ENCODE peak calls at places on chromosomes 12 and 14, in six cellular contexts. N is tibial artery; C is CD8-positive, alpha-beta memory T cell; D is lung; U is RWPE2; A is MM.1S. L is an unnamed sample.

GRCh38 chr12:104958946-104959841 is 1.1 kb upstream of the SLC41A2 start:
- DNase-seq in N (no peak), U (no peak), D (no peak), C (no peak), A (no peak), L (no peak)

GRCh38 chr12:48189331-48190125 is 6.1 kb downstream of the CCDC184 start:
- DNase-seq in A (peak; percentile 71), D (peak; percentile 70), U (no peak), N (peak; percentile 73), C (peak; percentile 74), L (no peak)

GRCh38 chr12:5377997-5378596 is 53.8 kb upstream of the NTF3 start:
- DNase-seq in N (no peak), D (no peak), C (no peak), U (no peak), A (no peak), L (no peak)

GRCh38 chr12:1870998-1871917 is 47.2 kb downstream of the CACNA2D4 start:
- DNase-seq in A (no peak), D (no peak), C (no peak), N (no peak), U (no peak), L (peak; percentile 61)

GRCh38 chr14:25007832-25008231 is 42.1 kb downstream of the STXBP6 start:
- DNase-seq in N (no peak), C (no peak), A (no peak), D (no peak), U (no peak), L (no peak)

GRCh38 chr14:90554341-90554740 is 157.5 kb downstream of the CALM1 start:
- DNase-seq in D (peak; percentile 56), N (peak; percentile 91), U (peak; percentile 45), A (no peak), C (peak; percentile 11), L (no peak)

GRCh38 chr14:105169776-105170655 is 1.4 kb upstream of the JAG2 start:
- DNase-seq in U (no peak), D (no peak), C (no peak), A (no peak), N (no peak), L (no peak)

GRCh38 chr14:100622234-100622633 is 35.0 kb upstream of the BEGAIN start:
- DNase-seq in D (no peak), A (no peak), U (peak; percentile 72), N (peak; percentile 64), C (peak; percentile 26), L (no peak)

GRCh38 chr12:10672231-10672868 is 1.5 kb downstream of the STYK1 start:
- DNase-seq in C (peak; percentile 77), U (no peak), D (no peak), A (no peak), N (no peak), L (no peak)

GRCh38 chr12:2783936-2784600 is 10.7 kb upstream of the FKBP4 start:
- DNase-seq in D (peak; percentile 79), U (no peak), N (no peak), C (peak; percentile 60), A (peak; percentile 36), L (no peak)

GRCh38 chr12:24307153-24307552 is 357.7 kb upstream of the SOX5 start:
- DNase-seq in U (no peak), N (no peak), A (no peak), C (no peak), D (no peak), L (no peak)

GRCh38 chr12:69655616-69656336 is 43.3 kb downstream of the BEST3 start:
- DNase-seq in U (no peak), N (no peak), D (no peak), A (no peak), C (no peak), L (no peak)

GRCh38 chr14:56549721-56550120 is 29.9 kb upstream of the TMEM260 start:
- DNase-seq in C (no peak), U (no peak), D (no peak), A (no peak), N (no peak), L (no peak)

GRCh38 chr14:101017209-101017608 is 113.7 kb upstream of the RTL1 start:
- DNase-seq in U (peak; percentile 11), A (no peak), D (peak; percentile 24), N (peak; percentile 19), C (no peak), L (peak; percentile 49)

GRCh38 chr12:55730447-55730820 is 1.6 kb upstream of the CD63 start:
- DNase-seq in C (no peak), N (no peak), D (no peak), U (no peak), A (no peak), L (no peak)

GRCh38 chr12:123043536-123044001 is 63.1 kb downstream of the ARL6IP4 start:
- DNase-seq in A (peak; percentile 43), C (peak; percentile 78), U (no peak), N (peak; percentile 92), D (peak; percentile 82), L (no peak)
- H3K27ac ChIP-seq in A (no peak overlapping the region), C (no peak overlapping the region), U (no peak overlapping the region), N (peak overlapping the region; percentile 62), D (peak overlapping the region; percentile 23), L (peak overlapping the region; percentile 89)

DNA sequence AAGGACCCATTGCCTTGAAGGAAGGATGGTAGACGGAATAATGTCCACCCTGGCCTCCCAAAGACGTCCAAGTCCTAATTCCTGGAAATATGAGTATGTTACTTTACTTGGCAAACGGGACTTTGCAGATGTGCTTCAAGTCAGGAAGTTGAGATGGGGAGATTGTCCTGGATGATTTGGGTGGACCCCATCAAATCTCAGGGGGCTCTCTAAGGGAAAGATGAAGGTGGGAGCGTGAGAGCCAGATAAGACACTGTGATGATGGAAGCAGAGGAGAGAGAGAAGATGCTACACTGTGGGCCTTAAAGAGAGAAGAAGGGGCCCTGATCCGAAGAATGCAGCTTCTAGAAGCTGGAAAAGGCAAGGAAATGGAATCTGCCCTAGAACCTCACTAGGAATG is 29.6 kb upstream of the LTA4H start:
- DNase-seq in N (no peak), U (no peak), A (no peak), D (no peak), C (no peak), L (no peak)
- H3K27ac ChIP-seq in N (no peak overlapping the region), U (no peak overlapping the region), A (no peak overlapping the region), D (no peak overlapping the region), C (no peak overlapping the region), L (no peak overlapping the region)

DNA sequence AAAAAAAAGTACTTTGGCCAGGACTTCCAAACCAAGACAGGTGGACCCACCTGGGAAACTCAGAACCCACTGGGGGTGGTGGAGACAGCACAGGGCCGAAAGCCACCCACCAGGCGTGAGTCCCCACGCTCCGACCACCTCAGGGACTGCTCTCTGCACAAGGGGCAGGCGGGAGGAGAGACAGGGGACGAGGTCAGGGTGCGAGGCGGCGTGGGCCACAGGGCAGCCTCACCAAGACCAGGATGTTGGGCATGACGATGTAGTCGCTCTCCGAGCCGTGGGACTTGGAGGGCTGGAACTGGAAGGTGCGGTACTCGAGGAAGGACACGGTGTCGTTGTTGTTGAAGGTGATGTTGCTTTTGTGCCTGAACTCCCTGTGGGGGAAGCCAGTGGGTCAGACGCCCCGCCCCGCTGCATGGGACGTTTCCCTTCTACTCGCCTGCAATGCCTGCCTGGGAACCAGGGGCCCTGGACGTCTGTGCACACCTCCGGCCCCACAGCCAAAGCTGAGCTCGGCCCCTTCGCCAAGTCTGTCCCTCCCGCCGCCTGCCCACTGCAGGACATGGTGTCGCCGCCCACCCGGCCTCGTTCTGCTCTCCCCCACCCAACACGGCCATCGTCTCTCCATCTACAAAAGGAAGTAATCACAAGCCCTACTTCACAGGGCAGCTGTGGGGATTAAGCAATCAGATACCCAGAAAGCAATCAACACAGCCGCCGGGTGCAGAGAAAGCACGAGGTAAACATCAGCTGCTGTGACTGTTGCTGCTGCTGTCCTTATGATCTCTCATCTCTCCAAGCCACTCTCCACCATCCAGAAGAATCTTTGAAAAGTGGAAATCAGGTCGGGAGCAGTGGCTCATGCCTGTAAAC is 48.7 kb downstream of the SCARB1 start:
- DNase-seq in D (no peak), U (no peak), N (no peak), A (no peak), C (no peak), L (no peak)
- H3K27ac ChIP-seq in D (no peak overlapping the region), U (no peak overlapping the region), N (no peak overlapping the region), A (no peak overlapping the region), C (no peak overlapping the region), L (no peak overlapping the region)

DNA sequence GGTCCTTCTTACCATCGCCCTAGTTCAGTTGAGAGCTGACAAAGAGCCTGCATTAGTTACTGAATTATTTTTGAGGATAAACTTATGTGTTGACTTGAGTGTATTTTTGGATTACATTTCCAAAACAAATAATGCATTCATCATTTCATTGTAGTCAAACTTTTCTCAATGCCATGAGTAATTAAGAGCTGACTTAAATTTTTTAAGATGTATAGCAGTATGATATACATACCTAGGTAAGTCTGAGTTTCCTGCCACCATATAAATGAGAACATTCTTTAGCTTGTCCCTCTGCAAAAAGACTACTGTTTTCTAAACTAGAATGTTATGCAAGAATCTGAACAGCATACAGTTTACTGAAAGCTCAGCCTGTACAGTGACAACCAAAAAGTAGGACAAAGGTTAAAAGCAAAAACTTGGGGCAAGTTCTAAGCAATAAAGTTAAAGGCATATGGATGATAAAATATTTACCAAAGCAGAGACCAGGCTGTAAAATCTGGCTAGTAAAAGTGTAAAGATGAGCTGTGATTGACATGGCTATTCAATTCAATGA is 82.1 kb upstream of the FERMT2 start:
- DNase-seq in A (no peak), N (no peak), C (no peak), D (no peak), U (no peak), L (no peak)
- H3K27ac ChIP-seq in A (no peak overlapping the region), N (peak overlapping the region; percentile 6), C (no peak overlapping the region), D (no peak overlapping the region), U (peak overlapping the region; percentile 35), L (peak overlapping the region; percentile 5)

GRCh38 chr12:54261817-54262402 is 18.0 kb downstream of the CBX5 start:
- DNase-seq in U (no peak), N (no peak), C (no peak), A (no peak), D (no peak), L (no peak)
- H3K27ac ChIP-seq in U (peak overlapping the region; percentile 90), N (no peak overlapping the region), C (peak overlapping the region; percentile 41), A (no peak overlapping the region), D (no peak overlapping the region), L (no peak overlapping the region)

DNA sequence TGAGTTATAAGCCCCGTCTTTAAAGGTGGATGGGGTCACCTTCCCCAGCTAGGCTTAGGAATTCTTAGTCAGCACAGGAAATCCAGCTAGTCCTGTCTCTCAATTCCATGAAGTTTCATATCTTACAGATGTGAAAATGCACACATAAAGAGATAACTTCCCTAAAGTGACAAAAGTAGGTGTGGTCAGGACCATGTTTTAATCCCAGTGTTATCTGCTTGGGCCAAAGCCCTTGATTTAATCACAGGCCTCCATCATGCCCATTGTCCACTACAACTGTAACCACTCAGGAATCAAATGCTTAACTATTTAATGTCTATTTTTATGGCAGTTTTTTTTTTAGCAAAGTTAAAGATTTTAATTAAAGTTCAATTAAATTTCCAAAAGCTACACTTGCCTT is 194.4 kb upstream of the BTG1 start:
- DNase-seq in N (no peak), U (no peak), D (no peak), A (no peak), C (no peak), L (no peak)
- H3K27ac ChIP-seq in N (no peak overlapping the region), U (peak overlapping the region; percentile 59), D (no peak overlapping the region), A (no peak overlapping the region), C (no peak overlapping the region), L (no peak overlapping the region)